ENCODE peak calls at places on chromosomes 11 and 22, in five cellular contexts. I, M, C, N and H are unnamed samples.

GRCh38 chr11:65221026-65221425 is 39.3 kb downstream of the CAPN1 start:
- DNase-seq in N (no peak), I (no peak), C (no peak), M (no peak), H (no peak)

GRCh38 chr11:122126024-122126678 is 10.1 kb upstream of the BLID start:
- DNase-seq in C (no peak), N (no peak), M (no peak), I (no peak), H (no peak)

GRCh38 chr11:62988281-62988680 is 3.5 kb upstream of the SLC22A6 start:
- DNase-seq in N (no peak), I (no peak), C (no peak), M (no peak), H (no peak)

GRCh38 chr11:129593098-129593497 is 217.4 kb downstream of the BARX2 start:
- DNase-seq in M (no peak), N (no peak), I (no peak), C (no peak), H (no peak)

GRCh38 chr11:45477588-45477987 is 187.8 kb downstream of the CHST1 start:
- DNase-seq in I (no peak), N (no peak), C (no peak), M (no peak), H (no peak)

GRCh38 chr22:30837531-30837930 is 131.0 kb downstream of the MORC2 start:
- DNase-seq in M (no peak), N (no peak), I (peak), C (no peak), H (no peak)

GRCh38 chr22:30636226-30637077 is 871 bp downstream of the SLC35E4 start:
- DNase-seq in N (peak), I (peak), C (no peak), M (no peak), H (no peak)

GRCh38 chr11:22634897-22635629 is 9.4 kb upstream of the FANCF start:
- DNase-seq in N (no peak), M (peak), C (no peak), I (no peak), H (no peak)

GRCh38 chr22:25548866-25549464 is 15.5 kb upstream of the GRK3 start:
- DNase-seq in N (no peak), M (no peak), I (no peak), C (no peak), H (no peak)

GRCh38 chr11:7462706-7463105 is 22.6 kb upstream of the OLFML1 start:
- DNase-seq in M (no peak), N (no peak), I (no peak), C (no peak), H (no peak)

GRCh38 chr11:8093931-8094575 is 13.0 kb downstream of the TUB start:
- DNase-seq in I (no peak), M (no peak), N (no peak), C (no peak), H (no peak)

GRCh38 chr11:70717961-70718595 is 319.7 kb downstream of the CTTN start:
- DNase-seq in M (no peak), C (no peak), N (no peak), I (no peak), H (no peak)

GRCh38 chr22:17915676-17916075 is 108.7 kb downstream of the MICAL3 start:
- DNase-seq in M (no peak), C (no peak), I (no peak), N (no peak), H (no peak)

GRCh38 chr22:41240377-41241132 is at the start of gene CHADL:
- DNase-seq in M (no peak), N (no peak), C (no peak), I (peak), H (no peak)

GRCh38 chr11:57311109-57311936 is 13.4 kb downstream of the TNKS1BP1 start:
- DNase-seq in C (peak), I (peak), M (peak), N (peak), H (no peak)

GRCh38 chr22:49924113-49924833 is 5.8 kb downstream of the CRELD2 start:
- DNase-seq in M (no peak), I (no peak), C (no peak), N (no peak), H (no peak)

GRCh38 chr11:3197044-3197715 is 21.4 kb downstream of the MRGPRG start:
- DNase-seq in C (no peak), I (no peak), M (no peak), N (no peak), H (no peak)

GRCh38 chr11:100403817-100404216 is 283.3 kb upstream of the ARHGAP42 start:
- DNase-seq in I (no peak), C (peak), N (no peak), M (peak), H (no peak)

GRCh38 chr11:7246179-7246578 is 5.5 kb upstream of the SYT9 start:
- DNase-seq in I (no peak), N (no peak), M (no peak), C (no peak), H (no peak)

GRCh38 chr11:8913961-8914660 is 3.1 kb downstream of the AKIP1 start:
- DNase-seq in I (no peak), C (peak), M (peak), N (peak), H (peak)

GRCh38 chr11:16610738-16611388 is 127.6 kb upstream of the C11orf58 start:
- DNase-seq in C (no peak), N (no peak), M (no peak), I (no peak), H (no peak)

GRCh38 chr11:84780689-84781293 is 846.4 kb downstream of the DLG2 start:
- DNase-seq in M (peak), I (no peak), N (no peak), C (peak), H (no peak)